ENCODE peak calls at places on chromosomes 2 and 18, in seven cellular contexts. X, K, Q, F, J, R and E are unnamed samples.

GRCh38 chr2:100234141-100234540 is 88.2 kb downstream of the LONRF2 start:
- DNase-seq in X (no peak), K (peak; percentile 42), Q (peak; percentile 68), F (no peak), J (no peak), R (no peak), E (no peak)

GRCh38 chr2:6835467-6835866 is 30.2 kb downstream of the CMPK2 start:
- DNase-seq in X (no peak), K (no peak), Q (no peak), F (peak; percentile 19), J (peak; percentile 44), R (no peak), E (no peak)

GRCh38 chr2:230124235-230124634 is 55.5 kb upstream of the SLC16A14 start:
- DNase-seq in X (no peak), K (no peak), Q (no peak), F (no peak), J (no peak), R (no peak), E (no peak)

GRCh38 chr2:127520424-127520823 is 5.9 kb downstream of the IWS1 start:
- DNase-seq in X (no peak), K (no peak), Q (no peak), F (no peak), J (no peak), R (no peak), E (no peak)

GRCh38 chr2:172283476-172283875 is 143.9 kb upstream of the ITGA6 start:
- DNase-seq in X (no peak), K (peak; percentile 40), Q (peak; percentile 52), F (no peak), J (no peak), R (peak; percentile 26), E (no peak)

GRCh38 chr2:7225848-7226247 is 308.6 kb downstream of the RNF144A start:
- DNase-seq in X (no peak), K (no peak), Q (no peak), F (no peak), J (no peak), R (no peak), E (no peak)

GRCh38 chr2:105454801-105455485 is 56.1 kb upstream of the FHL2 start:
- DNase-seq in X (peak; percentile 89), K (peak; percentile 90), Q (peak; percentile 61), F (peak; percentile 5), J (peak; percentile 74), R (peak; percentile 72), E (peak; percentile 94)

GRCh38 chr2:142602418-142602989 is 275.0 kb upstream of the KYNU start:
- DNase-seq in X (no peak), K (no peak), Q (no peak), F (no peak), J (no peak), R (no peak), E (no peak)

GRCh38 chr2:129480790-129481189 is 498.7 kb upstream of the RAB6C start:
- DNase-seq in X (no peak), K (no peak), Q (no peak), F (no peak), J (no peak), R (no peak), E (no peak)

GRCh38 chr2:239829326-239829725 is 195.8 kb downstream of the NDUFA10 start:
- DNase-seq in X (no peak), K (no peak), Q (no peak), F (no peak), J (no peak), R (no peak), E (no peak)

GRCh38 chr2:73852020-73852419 is 23.3 kb downstream of the STAMBP start:
- DNase-seq in X (peak; percentile 77), K (peak; percentile 81), Q (peak; percentile 90), F (no peak), J (peak; percentile 29), R (peak; percentile 75), E (peak; percentile 86)

GRCh38 chr2:64859208-64860161 is 129.7 kb upstream of the SLC1A4 start:
- DNase-seq in X (peak; percentile 79), K (peak; percentile 97), Q (peak; percentile 87), F (no peak), J (peak; percentile 76), R (peak; percentile 76), E (peak; percentile 86)

GRCh38 chr2:99865818-99866676 is 276.3 kb downstream of the AFF3 start:
- DNase-seq in X (no peak), K (peak; percentile 40), Q (peak; percentile 39), F (no peak), J (no peak), R (no peak), E (no peak)

GRCh38 chr2:11572996-11573395 is 39.2 kb downstream of the GREB1 start:
- DNase-seq in X (no peak), K (no peak), Q (no peak), F (no peak), J (no peak), R (no peak), E (no peak)

GRCh38 chr2:219552382-219553167 is 8.7 kb downstream of the TMEM198 start:
- DNase-seq in X (peak; percentile 78), K (peak; percentile 94), Q (peak; percentile 65), F (no peak), J (peak; percentile 87), R (peak; percentile 78), E (peak; percentile 83)

GRCh38 chr18:36809590-36810381 is 19.0 kb downstream of the TPGS2 start:
- DNase-seq in X (peak; percentile 54), K (peak; percentile 83), Q (peak; percentile 79), F (peak; percentile 48), J (peak; percentile 82), R (peak; percentile 66), E (peak; percentile 59)

GRCh38 chr2:238379096-238379810 is 47.5 kb upstream of the ASB1 start:
- DNase-seq in X (peak; percentile 84), K (peak; percentile 32), Q (peak; percentile 77), F (peak; percentile 69), J (peak; percentile 16), R (peak; percentile 62), E (peak; percentile 37)

DNA sequence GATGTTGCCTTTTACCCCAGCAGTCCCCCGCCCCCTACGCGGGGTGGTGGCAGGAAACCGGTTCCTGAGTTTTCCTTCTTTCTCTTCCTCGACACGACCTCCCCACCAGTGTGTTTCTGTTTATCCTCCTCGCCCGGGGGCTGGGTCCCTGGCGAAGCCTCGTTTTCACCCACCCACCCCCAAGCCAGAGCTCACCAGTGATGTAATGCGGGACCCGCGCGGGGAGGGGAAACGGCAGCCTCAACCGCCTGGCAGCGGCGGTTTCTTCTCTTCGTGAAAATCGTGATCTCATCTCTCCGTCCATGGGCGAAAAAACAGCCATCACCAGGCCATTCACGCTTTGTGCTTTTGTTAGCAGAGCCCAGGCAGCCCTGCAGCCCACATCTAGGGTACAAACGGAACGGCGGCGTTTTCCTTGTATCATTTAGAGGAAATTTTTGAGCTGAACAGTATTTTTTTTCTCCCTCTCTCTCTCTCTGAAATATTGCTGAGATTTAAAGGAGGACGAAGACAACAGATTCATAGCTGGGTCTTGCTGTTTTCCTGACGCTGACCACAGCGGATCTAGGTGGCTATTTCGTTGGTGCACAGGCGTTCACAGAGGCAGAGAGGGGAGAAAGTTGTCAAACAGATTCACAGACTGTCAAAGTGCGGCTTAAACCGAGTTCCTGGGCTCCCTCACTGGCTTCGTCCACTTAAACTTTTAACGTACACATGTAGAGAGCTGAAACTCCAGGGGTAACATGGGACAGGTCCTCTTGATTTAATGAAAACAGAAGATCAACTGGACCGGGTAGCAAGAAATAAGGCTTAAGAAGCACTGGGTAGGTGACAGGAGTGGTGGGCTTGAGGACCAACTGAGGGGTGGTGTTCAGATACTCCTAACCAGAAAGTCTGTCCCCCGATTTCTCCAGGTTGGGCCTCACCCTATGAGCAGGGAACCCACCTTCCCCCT is 21.9 kb upstream of the PAX3 start:
- DNase-seq in X (no peak), K (peak; percentile 24), Q (no peak), F (no peak), J (no peak), R (peak; percentile 35), E (no peak)
- H3K9ac ChIP-seq in X (no peak overlapping the region), K (no peak overlapping the region), Q (no peak overlapping the region), F (no peak overlapping the region), J (no peak overlapping the region), R (no peak overlapping the region), E (no peak overlapping the region)

GRCh38 chr18:2982452-2983172 is 30.3 kb downstream of the LPIN2 start:
- DNase-seq in X (no peak), K (peak; percentile 54), Q (no peak), F (peak; percentile 28), J (no peak), R (peak; percentile 57), E (no peak)
- H3K4me3 ChIP-seq in X (no peak overlapping the region), K (peak overlapping the region; percentile 45), Q (no peak overlapping the region), F (no peak overlapping the region), J (no peak overlapping the region), R (no peak overlapping the region), E (no peak overlapping the region)

GRCh38 chr2:47141520-47141919 is 13.6 kb downstream of the STPG4 start:
- DNase-seq in X (no peak), K (no peak), Q (no peak), F (no peak), J (no peak), R (no peak), E (no peak)

GRCh38 chr2:47152803-47153202 is 2.3 kb downstream of the STPG4 start:
- DNase-seq in X (no peak), K (no peak), Q (no peak), F (no peak), J (no peak), R (no peak), E (no peak)

GRCh38 chr2:47145466-47145865 is 9.6 kb downstream of the STPG4 start:
- DNase-seq in X (peak; percentile 37), K (no peak), Q (no peak), F (no peak), J (no peak), R (no peak), E (no peak)

GRCh38 chr2:47150175-47150574 is 4.9 kb downstream of the STPG4 start:
- DNase-seq in X (no peak), K (no peak), Q (no peak), F (no peak), J (no peak), R (no peak), E (no peak)

GRCh38 chr2:47147011-47147410 is 8.1 kb downstream of the STPG4 start:
- DNase-seq in X (no peak), K (no peak), Q (no peak), F (no peak), J (no peak), R (no peak), E (no peak)
- H2AFZ ChIP-seq in X (no peak overlapping the region), K (no peak overlapping the region), Q (no peak overlapping the region), F (no peak overlapping the region), J (no peak overlapping the region), R (no peak overlapping the region), E (no peak overlapping the region)

GRCh38 chr2:30272761-30273573 is 41.6 kb downstream of the LBH start:
- DNase-seq in X (no peak), K (peak; percentile 87), Q (peak; percentile 77), F (no peak), J (no peak), R (peak; percentile 73), E (peak; percentile 76)
- H3K9ac ChIP-seq in X (no peak overlapping the region), K (peak overlapping the region; percentile 12), Q (peak overlapping the region; percentile 26), F (no peak overlapping the region), J (no peak overlapping the region), R (no peak overlapping the region), E (no peak overlapping the region)

DNA sequence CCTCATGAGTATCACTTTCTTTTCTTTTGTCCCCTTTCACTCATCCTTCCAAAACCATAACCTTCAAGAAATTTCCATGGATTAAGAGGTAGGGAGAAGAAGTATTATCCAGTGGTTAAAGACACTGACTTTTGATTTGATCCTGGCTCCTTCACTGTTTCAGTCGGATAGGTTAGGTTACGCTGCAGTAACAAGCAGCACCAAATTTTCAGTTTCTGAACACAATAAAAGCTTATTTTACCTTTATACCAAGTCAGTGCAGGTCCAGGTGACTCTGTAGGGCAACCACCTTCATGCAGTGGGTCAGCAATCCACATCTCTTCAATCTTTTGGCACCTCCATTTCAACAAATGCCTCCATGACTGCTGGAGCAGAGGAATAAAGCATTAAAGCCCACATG is 15.0 kb upstream of the MARCHF4 start:
- DNase-seq in X (no peak), K (no peak), Q (no peak), F (no peak), J (no peak), R (no peak), E (no peak)
- H3K4me3 ChIP-seq in X (no peak overlapping the region), K (no peak overlapping the region), Q (no peak overlapping the region), F (no peak overlapping the region), J (no peak overlapping the region), R (no peak overlapping the region), E (no peak overlapping the region)